ENCODE peak calls at places on chromosomes 11 and 22, in five cellular contexts. B is DMS153; P is memory B cell; Z is HT1080; F is activated naive CD4-positive, alpha-beta T cell treated with Interleukin-2 at 50 U/mL for 16 hours. S is an unnamed sample.
A peak's percentile ranks its signal among the peaks of the same experiment; 100 is the strongest.

GRCh38 chr11:66324626-66325025 is 7.8 kb upstream of the CD248 start:
- DNase-seq in B (no peak), P (no peak), Z (no peak), F (no peak), S (no peak)

GRCh38 chr11:19774329-19774728 is 61.7 kb downstream of the NAV2 start:
- DNase-seq in B (no peak), P (no peak), Z (no peak), F (no peak), S (no peak)

GRCh38 chr11:48169259-48169658 is 47.4 kb upstream of the OR4B1 start:
- DNase-seq in B (no peak), P (no peak), Z (no peak), F (no peak), S (no peak)

GRCh38 chr11:106461148-106461547 is 383.7 kb downstream of the AASDHPPT start:
- DNase-seq in B (no peak), P (no peak), Z (no peak), F (no peak), S (no peak)

GRCh38 chr11:59891781-59892181 is 13.2 kb downstream of the OOSP3 start:
- DNase-seq in B (no peak), P (no peak), Z (peak; percentile 59), F (no peak), S (no peak)

GRCh38 chr11:36878747-36879146 is 280.7 kb upstream of the RAG2 start:
- DNase-seq in B (no peak), P (no peak), Z (no peak), F (no peak), S (no peak)

GRCh38 chr11:59611570-59612565 is 3.7 kb downstream of the OSBP start:
- DNase-seq in B (peak; percentile 43), P (no peak), Z (no peak), F (no peak), S (no peak)

GRCh38 chr11:112161012-112161411 is 2.9 kb downstream of the IL18 start:
- DNase-seq in B (no peak), P (no peak), Z (no peak), F (no peak), S (no peak)

GRCh38 chr22:49632199-49633009 is 195.3 kb downstream of the BRD1 start:
- DNase-seq in B (peak; percentile 55), P (no peak), Z (no peak), F (no peak), S (peak; percentile 43)

GRCh38 chr11:128520886-128521696 is 66.3 kb downstream of the ETS1 start:
- DNase-seq in B (no peak), P (peak; percentile 8), Z (no peak), F (no peak), S (no peak)

GRCh38 chr11:122933434-122933833 is 48.2 kb downstream of the BSX start:
- DNase-seq in B (no peak), P (no peak), Z (no peak), F (no peak), S (no peak)

GRCh38 chr22:44718418-44718817 is 16.4 kb downstream of the PRR5 start:
- DNase-seq in B (no peak), P (no peak), Z (no peak), F (no peak), S (no peak)

GRCh38 chr22:21077884-21078508 is 32.2 kb downstream of the LRRC74B start:
- DNase-seq in B (no peak), P (no peak), Z (no peak), F (no peak), S (no peak)

GRCh38 chr22:38413085-38414008 is 41.7 kb downstream of the KCNJ4 start:
- DNase-seq in B (peak; percentile 16), P (no peak), Z (no peak), F (no peak), S (no peak)

GRCh38 chr11:122393209-122393850 is 262.2 kb upstream of the UBASH3B start:
- DNase-seq in B (no peak), P (no peak), Z (no peak), F (no peak), S (no peak)

GRCh38 chr11:35968386-35969088 is 24.7 kb downstream of the LDLRAD3 start:
- DNase-seq in B (no peak), P (no peak), Z (no peak), F (no peak), S (no peak)

GRCh38 chr11:111441443-111441842 is 62.4 kb upstream of the POU2AF1 start:
- DNase-seq in B (no peak), P (no peak), Z (peak; percentile 69), F (peak; percentile 22), S (peak; percentile 42)

GRCh38 chr22:42878561-42879305 is 21.7 kb upstream of the ARFGAP3 start:
- DNase-seq in B (no peak), P (no peak), Z (no peak), F (no peak), S (no peak)

GRCh38 chr11:73281201-73281741 is 9.1 kb downstream of the P2RY6 start:
- DNase-seq in B (no peak), P (no peak), Z (no peak), F (no peak), S (no peak)

GRCh38 chr11:116108161-116108560 is 603.9 kb upstream of the CADM1 start:
- DNase-seq in B (no peak), P (no peak), Z (no peak), F (no peak), S (no peak)

GRCh38 chr22:18078329-18079041 is 695 bp downstream of the PEX26 start:
- DNase-seq in B (no peak), P (no peak), Z (no peak), F (peak; percentile 53), S (peak; percentile 72)

GRCh38 chr11:74006743-74007304 is 2.1 kb downstream of the UCP3 start:
- DNase-seq in B (no peak), P (no peak), Z (no peak), F (no peak), S (no peak)

GRCh38 chr11:112541140-112541901 is 280.7 kb upstream of the PLET1 start:
- DNase-seq in B (no peak), P (no peak), Z (no peak), F (no peak), S (no peak)

GRCh38 chr11:107043242-107043991 is 25.1 kb upstream of the GUCY1A2 start:
- DNase-seq in B (no peak), P (no peak), Z (peak; percentile 98), F (no peak), S (no peak)

GRCh38 chr11:128711136-128711535 is 17.3 kb downstream of the FLI1 start:
- DNase-seq in B (no peak), P (no peak), Z (peak; percentile 76), F (no peak), S (no peak)

GRCh38 chr11:2888266-2888968 is 2.8 kb upstream of the CDKN1C start:
- DNase-seq in B (peak; percentile 58), P (peak; percentile 81), Z (peak; percentile 77), F (peak; percentile 87), S (peak; percentile 94)

GRCh38 chr11:97856666-97857065 is 1164.1 kb upstream of the CNTN5 start:
- DNase-seq in B (no peak), P (no peak), Z (no peak), F (no peak), S (no peak)

GRCh38 chr11:2390871-2391662 is 9.5 kb upstream of the TSSC4 start:
- DNase-seq in B (no peak), P (no peak), Z (peak; percentile 59), F (no peak), S (no peak)

GRCh38 chr11:73271936-73272679 is at the start of gene P2RY6:
- DNase-seq in B (peak; percentile 34), P (no peak), Z (peak; percentile 78), F (no peak), S (no peak)

GRCh38 chr11:33266418-33267215 is 9.4 kb downstream of the HIPK3 start:
- DNase-seq in B (no peak), P (no peak), Z (no peak), F (no peak), S (no peak)

GRCh38 chr11:31953803-31954327 is 137.0 kb upstream of the RCN1 start:
- DNase-seq in B (no peak), P (no peak), Z (no peak), F (no peak), S (no peak)